ENCODE peak calls at places on chromosomes 1 and 21, in seven cellular contexts. One of them, this sample, is unnamed.
A peak's percentile ranks its signal among the peaks of the same experiment; 100 is the strongest.

GRCh38 chr1:181936768-181937581 is 124.5 kb downstream of the ZNF648 start:
- DNase-seq in fibroblast of lung: no peak
- DNase-seq in psoas muscle: no peak
- DNase-seq in astrocyte of the spinal cord: no peak
- DNase-seq in AG04450: no peak
- DNase-seq in lower leg skin: peak; percentile 23
- DNase-seq in mesothelial cell of epicardium: no peak
- DNase-seq in this sample: no peak

GRCh38 chr1:186626533-186626932 is 53.7 kb downstream of the PTGS2 start:
- DNase-seq in mesothelial cell of epicardium: no peak
- DNase-seq in psoas muscle: no peak
- DNase-seq in astrocyte of the spinal cord: no peak
- DNase-seq in fibroblast of lung: no peak
- DNase-seq in AG04450: no peak
- DNase-seq in lower leg skin: no peak
- DNase-seq in this sample: no peak

GRCh38 chr1:17911789-17912188 is 156.7 kb downstream of the ACTL8 start:
- DNase-seq in astrocyte of the spinal cord: no peak
- DNase-seq in AG04450: no peak
- DNase-seq in fibroblast of lung: no peak
- DNase-seq in psoas muscle: no peak
- DNase-seq in lower leg skin: no peak
- DNase-seq in mesothelial cell of epicardium: no peak
- DNase-seq in this sample: no peak

GRCh38 chr1:77036560-77036959 is 169.3 kb downstream of the ST6GALNAC5 start:
- DNase-seq in lower leg skin: no peak
- DNase-seq in AG04450: peak; percentile 10
- DNase-seq in psoas muscle: no peak
- DNase-seq in astrocyte of the spinal cord: peak; percentile 58
- DNase-seq in mesothelial cell of epicardium: no peak
- DNase-seq in fibroblast of lung: peak; percentile 59
- DNase-seq in this sample: no peak

GRCh38 chr1:13699510-13699909 is 478 bp upstream of the PRDM2 start:
- DNase-seq in psoas muscle: no peak
- DNase-seq in AG04450: no peak
- DNase-seq in fibroblast of lung: peak; percentile 20
- DNase-seq in mesothelial cell of epicardium: no peak
- DNase-seq in astrocyte of the spinal cord: no peak
- DNase-seq in lower leg skin: no peak
- DNase-seq in this sample: no peak

GRCh38 chr21:32843561-32843960 is 72.0 kb upstream of the PAXBP1 start:
- DNase-seq in psoas muscle: no peak
- DNase-seq in mesothelial cell of epicardium: no peak
- DNase-seq in lower leg skin: no peak
- DNase-seq in astrocyte of the spinal cord: no peak
- DNase-seq in fibroblast of lung: no peak
- DNase-seq in AG04450: no peak
- DNase-seq in this sample: no peak

GRCh38 chr1:207579436-207579799 is 65.5 kb upstream of the CR1L start:
- DNase-seq in mesothelial cell of epicardium: no peak
- DNase-seq in astrocyte of the spinal cord: peak; percentile 44
- DNase-seq in AG04450: peak; percentile 8
- DNase-seq in lower leg skin: no peak
- DNase-seq in fibroblast of lung: peak; percentile 73
- DNase-seq in psoas muscle: no peak
- DNase-seq in this sample: no peak

GRCh38 chr1:13487143-13487868 is 26.5 kb downstream of the LRRC38 start:
- DNase-seq in AG04450: no peak
- DNase-seq in lower leg skin: no peak
- DNase-seq in astrocyte of the spinal cord: no peak
- DNase-seq in fibroblast of lung: no peak
- DNase-seq in mesothelial cell of epicardium: no peak
- DNase-seq in psoas muscle: peak; percentile 94
- DNase-seq in this sample: no peak

GRCh38 chr1:159140474-159140873 is 30.9 kb upstream of the CADM3 start:
- DNase-seq in astrocyte of the spinal cord: no peak
- DNase-seq in psoas muscle: no peak
- DNase-seq in AG04450: no peak
- DNase-seq in mesothelial cell of epicardium: no peak
- DNase-seq in fibroblast of lung: no peak
- DNase-seq in lower leg skin: no peak
- DNase-seq in this sample: no peak

GRCh38 chr1:32963746-32964460 is 706 bp downstream of the RNF19B start:
- DNase-seq in astrocyte of the spinal cord: peak; percentile 30
- DNase-seq in mesothelial cell of epicardium: peak; percentile 55
- DNase-seq in fibroblast of lung: peak; percentile 22
- DNase-seq in AG04450: no peak
- DNase-seq in psoas muscle: peak; percentile 75
- DNase-seq in lower leg skin: peak; percentile 83
- DNase-seq in this sample: peak; percentile 63

GRCh38 chr1:38063616-38064015 is 17.0 kb upstream of the POU3F1 start:
- DNase-seq in fibroblast of lung: no peak
- DNase-seq in AG04450: no peak
- DNase-seq in mesothelial cell of epicardium: no peak
- DNase-seq in lower leg skin: no peak
- DNase-seq in astrocyte of the spinal cord: no peak
- DNase-seq in psoas muscle: no peak
- DNase-seq in this sample: no peak

GRCh38 chr21:41294548-41295231 is 21.9 kb upstream of the FAM3B start:
- DNase-seq in AG04450: no peak
- DNase-seq in astrocyte of the spinal cord: no peak
- DNase-seq in mesothelial cell of epicardium: no peak
- DNase-seq in fibroblast of lung: no peak
- DNase-seq in lower leg skin: no peak
- DNase-seq in psoas muscle: no peak
- DNase-seq in this sample: no peak

GRCh38 chr1:82260051-82260450 is 459.3 kb downstream of the ADGRL2 start:
- DNase-seq in fibroblast of lung: peak; percentile 18
- DNase-seq in psoas muscle: no peak
- DNase-seq in mesothelial cell of epicardium: no peak
- DNase-seq in astrocyte of the spinal cord: peak; percentile 17
- DNase-seq in AG04450: no peak
- DNase-seq in lower leg skin: no peak
- DNase-seq in this sample: no peak

GRCh38 chr1:98557808-98558390 is 103.6 kb upstream of the SNX7 start:
- DNase-seq in astrocyte of the spinal cord: peak; percentile 11
- DNase-seq in lower leg skin: no peak
- DNase-seq in psoas muscle: no peak
- DNase-seq in AG04450: no peak
- DNase-seq in fibroblast of lung: no peak
- DNase-seq in mesothelial cell of epicardium: no peak
- DNase-seq in this sample: no peak

GRCh38 chr1:95309031-95309459 is 75.0 kb downstream of the RWDD3 start:
- DNase-seq in AG04450: no peak
- DNase-seq in lower leg skin: no peak
- DNase-seq in psoas muscle: no peak
- DNase-seq in mesothelial cell of epicardium: no peak
- DNase-seq in astrocyte of the spinal cord: peak; percentile 38
- DNase-seq in fibroblast of lung: peak; percentile 67
- DNase-seq in this sample: no peak

DNA sequence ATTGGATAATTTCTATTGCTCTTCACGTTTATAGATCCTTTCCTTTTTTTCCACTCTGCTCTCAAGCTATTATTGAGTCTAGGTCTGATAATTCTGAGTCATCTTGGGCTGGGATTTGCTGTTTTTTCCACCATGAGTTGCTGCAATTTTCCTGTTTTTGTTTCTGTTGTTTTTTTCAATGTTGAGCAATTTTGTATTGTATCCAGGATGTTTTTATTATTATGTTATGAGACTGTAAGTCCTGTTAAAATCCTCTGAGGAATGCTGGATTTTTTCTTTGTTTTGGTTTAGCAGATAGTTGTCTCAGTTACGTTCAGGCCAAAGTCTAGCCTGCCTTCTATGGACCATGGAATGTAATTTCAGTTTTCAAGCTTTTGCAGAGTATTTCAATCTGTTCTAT is 13.0 kb upstream of the SLC35A3 start:
- DNase-seq in fibroblast of lung: peak; percentile 9
- DNase-seq in mesothelial cell of epicardium: no peak
- DNase-seq in psoas muscle: no peak
- DNase-seq in lower leg skin: no peak
- DNase-seq in astrocyte of the spinal cord: no peak
- DNase-seq in AG04450: no peak
- DNase-seq in this sample: no peak
- TF ChIP-seq CTCF in fibroblast of lung: no peak
- TF ChIP-seq CTCF in mesothelial cell of epicardium: no peak
- TF ChIP-seq CTCF in psoas muscle: no peak
- TF ChIP-seq CTCF in lower leg skin: no peak
- TF ChIP-seq CTCF in astrocyte of the spinal cord: peak; percentile 8
- TF ChIP-seq CTCF in AG04450: peak; percentile 15
- TF ChIP-seq CTCF in this sample: no peak

DNA sequence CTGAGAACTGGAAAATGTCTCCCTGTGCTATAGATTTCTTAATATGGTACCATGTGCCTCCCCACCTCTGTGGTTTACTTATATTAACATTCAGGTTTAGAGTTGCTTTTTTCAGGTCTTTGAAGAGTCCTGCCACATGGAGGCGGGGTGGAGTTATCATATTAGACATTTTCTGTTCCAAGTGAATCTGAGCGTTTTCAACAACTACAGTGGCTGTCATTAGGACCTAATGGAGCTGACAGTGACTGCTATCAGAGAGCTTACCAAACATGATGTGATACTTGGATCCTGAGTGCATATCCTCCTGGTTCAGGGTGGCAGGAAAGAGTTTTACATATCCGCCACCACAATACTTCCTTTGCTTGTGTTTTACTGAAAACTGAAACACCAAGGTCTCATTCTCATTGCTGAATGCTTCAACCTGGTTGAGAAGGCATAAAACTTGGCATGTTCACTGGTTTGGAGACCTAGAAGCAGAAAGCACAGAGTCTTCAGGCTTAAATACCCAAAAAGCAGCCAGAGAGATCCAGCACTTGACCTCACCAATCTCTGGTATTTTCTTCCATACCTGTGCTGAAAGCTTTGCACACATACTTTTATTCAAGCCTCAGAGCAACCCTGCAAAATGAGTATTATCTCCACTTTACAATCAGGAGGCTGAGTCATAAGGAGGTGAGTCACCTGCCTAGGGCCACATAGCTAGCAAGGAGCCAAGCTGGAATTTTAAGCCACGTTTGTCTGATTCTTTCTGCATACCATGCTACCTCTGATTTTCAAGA is 47.4 kb upstream of the OSBPL9 start:
- DNase-seq in lower leg skin: peak; percentile 51
- DNase-seq in AG04450: peak; percentile 30
- DNase-seq in psoas muscle: no peak
- DNase-seq in astrocyte of the spinal cord: peak; percentile 77
- DNase-seq in mesothelial cell of epicardium: no peak
- DNase-seq in fibroblast of lung: peak; percentile 32
- DNase-seq in this sample: no peak
- TF ChIP-seq CTCF in lower leg skin: no peak
- TF ChIP-seq CTCF in AG04450: peak; percentile 31
- TF ChIP-seq CTCF in psoas muscle: no peak
- TF ChIP-seq CTCF in astrocyte of the spinal cord: no peak
- TF ChIP-seq CTCF in mesothelial cell of epicardium: no peak
- TF ChIP-seq CTCF in fibroblast of lung: peak; percentile 14
- TF ChIP-seq CTCF in this sample: no peak

GRCh38 chr1:30777906-30778155 is 20.3 kb upstream of the LAPTM5 start:
- DNase-seq in astrocyte of the spinal cord: no peak
- DNase-seq in AG04450: no peak
- DNase-seq in mesothelial cell of epicardium: no peak
- DNase-seq in psoas muscle: no peak
- DNase-seq in fibroblast of lung: no peak
- DNase-seq in lower leg skin: no peak
- DNase-seq in this sample: no peak
- TF ChIP-seq CTCF in astrocyte of the spinal cord: peak; percentile 43
- TF ChIP-seq CTCF in AG04450: peak; percentile 40
- TF ChIP-seq CTCF in mesothelial cell of epicardium: no peak
- TF ChIP-seq CTCF in psoas muscle: no peak
- TF ChIP-seq CTCF in fibroblast of lung: peak; percentile 8
- TF ChIP-seq CTCF in lower leg skin: no peak
- TF ChIP-seq CTCF in this sample: no peak

DNA sequence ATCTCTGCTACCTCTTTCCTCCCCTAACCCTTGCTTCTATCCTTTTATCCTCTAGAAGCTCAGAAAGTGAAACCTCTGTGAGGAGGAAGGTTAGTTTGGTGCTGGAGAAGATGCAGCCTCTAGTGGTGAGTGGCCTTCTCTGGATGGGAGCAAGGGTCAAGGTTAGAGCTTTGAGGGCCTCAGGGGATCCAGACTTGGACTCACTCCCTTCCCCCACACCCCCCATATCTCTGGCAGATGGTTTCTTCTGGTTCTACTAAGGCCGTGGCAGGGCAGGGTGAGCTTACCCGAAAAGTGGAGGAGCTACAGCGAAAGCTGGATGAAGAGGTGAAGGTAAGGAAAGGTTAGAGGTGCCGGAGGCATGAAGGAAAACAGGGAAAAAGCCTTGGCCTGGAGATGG is 9.2 kb downstream of the CGN start:
- DNase-seq in lower leg skin: no peak
- DNase-seq in AG04450: no peak
- DNase-seq in mesothelial cell of epicardium: no peak
- DNase-seq in astrocyte of the spinal cord: no peak
- DNase-seq in psoas muscle: no peak
- DNase-seq in fibroblast of lung: no peak
- DNase-seq in this sample: no peak
- TF ChIP-seq CTCF in lower leg skin: no peak
- TF ChIP-seq CTCF in AG04450: peak; percentile 2
- TF ChIP-seq CTCF in mesothelial cell of epicardium: no peak
- TF ChIP-seq CTCF in astrocyte of the spinal cord: no peak
- TF ChIP-seq CTCF in psoas muscle: no peak
- TF ChIP-seq CTCF in fibroblast of lung: no peak
- TF ChIP-seq CTCF in this sample: no peak

This sample was measured in activated B cell treated with CpG ODN at 0.5 μM for 24 hours.